ENCODE peak calls at places on chromosomes 7 and 10, in six cellular contexts. J is ELR, G is NCI-H1092, S is MCF 10A, X is colonic mucosa, B is hepatic stellate cell. V is an unnamed sample.

GRCh38 chr7:26500749-26501352 is 209.2 kb downstream of the SNX10 start:
- DNase-seq in J (peak; percentile 41), X (no peak), B (no peak), G (no peak), S (peak; percentile 53), V (no peak)

GRCh38 chr7:123557016-123557630 is 495 bp downstream of the NDUFA5 start:
- DNase-seq in J (peak; percentile 22), B (no peak), X (no peak), S (no peak), G (no peak), V (no peak)

GRCh38 chr10:132848306-132848705 is 62.4 kb upstream of the NKX6-2 start:
- DNase-seq in J (no peak), S (no peak), G (no peak), B (no peak), X (no peak), V (peak; percentile 41)

GRCh38 chr10:14560794-14561765 is 213.6 kb downstream of the FAM107B start:
- DNase-seq in B (no peak), S (no peak), G (no peak), J (no peak), X (peak; percentile 21), V (peak; percentile 23)

GRCh38 chr7:134415700-134416099 is 43.2 kb downstream of the AKR1B1 start:
- DNase-seq in S (no peak), X (no peak), B (no peak), G (no peak), J (no peak), V (no peak)

GRCh38 chr10:128087146-128087883 is 38.9 kb downstream of the MKI67 start:
- DNase-seq in X (no peak), G (no peak), S (no peak), J (no peak), B (no peak), V (no peak)

GRCh38 chr10:58576736-58577366 is 64.2 kb downstream of the BICC1 start:
- DNase-seq in G (no peak), B (no peak), X (no peak), S (no peak), J (no peak), V (no peak)

GRCh38 chr10:816958-817357 is 114.5 kb downstream of the LARP4B start:
- DNase-seq in X (no peak), G (no peak), S (no peak), B (no peak), J (no peak), V (no peak)

GRCh38 chr7:151611878-151612277 is 92.2 kb upstream of the RHEB start:
- DNase-seq in X (no peak), J (no peak), S (no peak), B (no peak), G (no peak), V (no peak)

GRCh38 chr10:113921571-113922370 is 67.3 kb downstream of the NHLRC2 start:
- DNase-seq in J (no peak), B (no peak), G (no peak), S (peak; percentile 10), X (no peak), V (no peak)

V was measured in ureter.